ENCODE peak calls at places on chromosomes 12 and 14, in seven cellular contexts. M is stimulated activated CD4-positive, alpha-beta T cell treated with anti-CD3 and anti-CD28 coated beads, Interleukin-12 subunit alpha, Interleukin-12 subunit beta, amount 100 ng/mL, for 24 hours; S is HFFc6; J is left cardiac atrium; E is T-helper 1 cell; F is T47D; K is activated naive CD4-positive, alpha-beta T cell treated with Interleukin-2 at 50 U/mL for 16 hours. L is an unnamed sample.

GRCh38 chr12:47328831-47329545 is 249.2 kb upstream of the AMIGO2 start:
- DNase-seq in M (no peak), S (peak; percentile 58), J (no peak), E (no peak), F (no peak), K (no peak), L (no peak)

GRCh38 chr14:105748204-105748578 is 221.8 kb downstream of the TMEM121 start:
- DNase-seq in M (no peak), S (no peak), J (peak; percentile 40), E (no peak), F (no peak), K (no peak), L (no peak)

GRCh38 chr12:131084341-131085011 is 130.8 kb downstream of the ADGRD1 start:
- DNase-seq in M (no peak), S (no peak), J (no peak), E (no peak), F (no peak), K (no peak), L (peak; percentile 12)

GRCh38 chr12:14950982-14951746 is 10.2 kb downstream of the ARHGDIB start:
- DNase-seq in M (no peak), S (no peak), J (no peak), E (no peak), F (no peak), K (no peak), L (no peak)

GRCh38 chr14:35944847-35945246 is 118.7 kb downstream of the BRMS1L start:
- DNase-seq in M (no peak), S (no peak), J (no peak), E (no peak), F (peak; percentile 18), K (no peak), L (no peak)

GRCh38 chr14:71931492-71932228 is 569 bp upstream of the RGS6 start:
- DNase-seq in M (no peak), S (no peak), J (peak; percentile 34), E (no peak), F (peak; percentile 66), K (no peak), L (no peak)

GRCh38 chr12:22529281-22530060 is 14.9 kb downstream of the C2CD5 start:
- DNase-seq in M (no peak), S (peak; percentile 35), J (no peak), E (no peak), F (no peak), K (no peak), L (no peak)

GRCh38 chr12:34206061-34206785 is 183.9 kb downstream of the ALG10 start:
- DNase-seq in M (no peak), S (no peak), J (no peak), E (no peak), F (no peak), K (no peak), L (no peak)

GRCh38 chr12:120199025-120199424 is 1.9 kb downstream of the RPLP0 start:
- DNase-seq in M (no peak), S (no peak), J (no peak), E (no peak), F (no peak), K (peak; percentile 2), L (no peak)

GRCh38 chr14:102537981-102538597 is 28.5 kb upstream of the ANKRD9 start:
- DNase-seq in M (no peak), S (no peak), J (no peak), E (no peak), F (no peak), K (no peak), L (no peak)

GRCh38 chr12:12272869-12273268 is 6.0 kb upstream of the LRP6 start:
- DNase-seq in M (no peak), S (no peak), J (no peak), E (no peak), F (no peak), K (no peak), L (no peak)

GRCh38 chr12:110180591-110181005 is 56.4 kb downstream of the IFT81 start:
- DNase-seq in M (no peak), S (peak; percentile 58), J (no peak), E (no peak), F (no peak), K (no peak), L (no peak)

GRCh38 chr14:88706425-88706824 is 86.3 kb downstream of the EML5 start:
- DNase-seq in M (no peak), S (peak; percentile 57), J (no peak), E (no peak), F (no peak), K (no peak), L (no peak)

GRCh38 chr14:69005432-69006148 is 26.5 kb upstream of the ACTN1 start:
- DNase-seq in M (no peak), S (peak; percentile 81), J (peak; percentile 86), E (no peak), F (no peak), K (no peak), L (peak; percentile 39)

GRCh38 chr12:68943848-68944247 is 10.9 kb upstream of the CPM start:
- DNase-seq in M (no peak), S (no peak), J (no peak), E (no peak), F (no peak), K (no peak), L (no peak)

GRCh38 chr12:47851303-47851952 is 31.7 kb upstream of the HDAC7 start:
- DNase-seq in M (no peak), S (no peak), J (no peak), E (no peak), F (no peak), K (no peak), L (no peak)

GRCh38 chr14:56133547-56133946 is 15.3 kb downstream of the PELI2 start:
- DNase-seq in M (no peak), S (no peak), J (no peak), E (no peak), F (no peak), K (no peak), L (no peak)

GRCh38 chr12:636632-637031 is 26.6 kb downstream of the NINJ2 start:
- DNase-seq in M (no peak), S (no peak), J (no peak), E (no peak), F (no peak), K (no peak), L (no peak)

GRCh38 chr12:86600664-86601231 is 344.6 kb upstream of the MGAT4C start:
- DNase-seq in M (no peak), S (no peak), J (no peak), E (no peak), F (no peak), K (no peak), L (no peak)

GRCh38 chr14:77305696-77306095 is 15.0 kb downstream of the POMT2 start:
- DNase-seq in M (no peak), S (no peak), J (no peak), E (no peak), F (no peak), K (no peak), L (no peak)

GRCh38 chr14:68476212-68476964 is 316.5 kb downstream of the ZFP36L1 start:
- DNase-seq in M (no peak), S (peak; percentile 90), J (peak; percentile 69), E (no peak), F (no peak), K (no peak), L (no peak)

GRCh38 chr12:32450768-32451167 is 51.4 kb downstream of the FGD4 start:
- DNase-seq in M (no peak), S (no peak), J (no peak), E (no peak), F (no peak), K (no peak), L (no peak)

GRCh38 chr14:100761481-100761880 is 34.8 kb downstream of the DLK1 start:
- DNase-seq in M (no peak), S (peak; percentile 80), J (no peak), E (no peak), F (no peak), K (no peak), L (no peak)

GRCh38 chr12:110906516-110906915 is 13.9 kb downstream of the MYL2 start:
- DNase-seq in M (no peak), S (no peak), J (no peak), E (no peak), F (no peak), K (no peak), L (no peak)

GRCh38 chr12:70971395-70971794 is 50.9 kb upstream of the PTPRR start:
- DNase-seq in M (no peak), S (no peak), J (no peak), E (no peak), F (no peak), K (no peak), L (no peak)

GRCh38 chr14:50397461-50398196 is 948 bp upstream of the CDKL1 start:
- DNase-seq in M (no peak), S (peak; percentile 4), J (peak; percentile 45), E (no peak), F (no peak), K (no peak), L (no peak)

GRCh38 chr14:102928412-102929348 is 6.2 kb downstream of the AMN start:
- DNase-seq in M (peak; percentile 42), S (no peak), J (peak; percentile 70), E (peak; percentile 70), F (no peak), K (peak; percentile 76), L (peak; percentile 77)

GRCh38 chr14:102898776-102899515 is 23.5 kb upstream of the AMN start:
- DNase-seq in M (no peak), S (no peak), J (no peak), E (no peak), F (no peak), K (no peak), L (no peak)

GRCh38 chr12:101616027-101616494 is 21.3 kb downstream of the MYBPC1 start:
- DNase-seq in M (no peak), S (no peak), J (no peak), E (no peak), F (no peak), K (no peak), L (no peak)